ENCODE peak calls at places on chromosomes 16 and 17, in six cellular contexts. D, Y, S, R, K and C are unnamed samples.

GRCh38 chr16:49366669-49367068 is 6.9 kb upstream of the C16orf78 start:
- DNase-seq in R (no peak), D (no peak), Y (no peak), S (no peak), K (no peak), C (no peak)

GRCh38 chr17:57629470-57629869 is 115.6 kb downstream of the CCDC182 start:
- DNase-seq in Y (no peak), D (no peak), S (no peak), R (no peak), K (no peak), C (no peak)

GRCh38 chr16:27867122-27868110 is 196.1 kb downstream of the GSG1L start:
- DNase-seq in K (no peak), D (peak; percentile 74), Y (peak; percentile 92), S (peak; percentile 84), R (peak; percentile 53), C (no peak)

GRCh38 chr17:44758414-44759095 is at the start of gene ADAM11:
- DNase-seq in D (no peak), K (no peak), Y (peak; percentile 91), R (no peak), S (peak; percentile 56), C (no peak)

GRCh38 chr17:28216032-28216431 is 103.0 kb upstream of the TMEM97 start:
- DNase-seq in K (no peak), Y (no peak), R (no peak), S (no peak), D (no peak), C (no peak)

GRCh38 chr16:72467157-72467759 is 295.3 kb upstream of the PMFBP1 start:
- DNase-seq in D (no peak), K (no peak), S (peak; percentile 58), R (no peak), Y (peak; percentile 37), C (no peak)

GRCh38 chr16:86029131-86029741 is 130.3 kb downstream of the IRF8 start:
- DNase-seq in D (no peak), K (no peak), Y (no peak), R (peak; percentile 49), S (no peak), C (no peak)

GRCh38 chr16:84700518-84701277 is 898 bp downstream of the USP10 start:
- DNase-seq in Y (peak; percentile 37), D (no peak), R (no peak), K (no peak), S (peak; percentile 35), C (no peak)

GRCh38 chr16:48091077-48091476 is 64.7 kb downstream of the ABCC12 start:
- DNase-seq in R (no peak), K (no peak), S (no peak), D (no peak), Y (no peak), C (no peak)

GRCh38 chr17:33968350-33969044 is 286.6 kb upstream of the CCL2 start:
- DNase-seq in Y (no peak), S (no peak), R (no peak), D (no peak), K (no peak), C (no peak)

GRCh38 chr16:87129771-87130170 is 187.4 kb downstream of the C16orf95 start:
- DNase-seq in R (no peak), D (no peak), S (no peak), Y (no peak), K (no peak), C (no peak)

GRCh38 chr16:893360-893759 is 77.4 kb downstream of the LMF1 start:
- DNase-seq in S (no peak), D (no peak), R (no peak), K (no peak), Y (peak; percentile 55), C (no peak)

GRCh38 chr16:48949636-48950035 is 332.0 kb downstream of the CBLN1 start:
- DNase-seq in K (no peak), R (no peak), D (no peak), Y (no peak), S (no peak), C (no peak)

GRCh38 chr17:2137342-2138098 is 82.6 kb downstream of the HIC1 start:
- DNase-seq in K (no peak), Y (no peak), R (no peak), S (no peak), D (peak; percentile 72), C (no peak)

GRCh38 chr17:63173450-63173849 is 207.4 kb downstream of the TANC2 start:
- DNase-seq in S (no peak), K (no peak), Y (no peak), R (no peak), D (no peak), C (no peak)

GRCh38 chr16:67389911-67390815 is 3.1 kb downstream of the TPPP3 start:
- DNase-seq in Y (no peak), D (no peak), R (no peak), K (no peak), S (no peak), C (peak; percentile 70)

GRCh38 chr17:60327122-60327869 is 64.6 kb downstream of the USP32 start:
- DNase-seq in R (no peak), S (no peak), Y (peak; percentile 87), K (no peak), D (no peak), C (no peak)

GRCh38 chr16:11395949-11396240 is 50.6 kb downstream of the RMI2 start:
- DNase-seq in R (no peak), S (no peak), D (no peak), Y (no peak), K (no peak), C (no peak)

GRCh38 chr16:19804538-19805323 is 79.9 kb downstream of the GPRC5B start:
- DNase-seq in R (peak; percentile 77), D (peak; percentile 63), Y (no peak), S (no peak), K (no peak), C (peak; percentile 14)

GRCh38 chr16:67101301-67101675 is 8.5 kb upstream of the PHAF1 start:
- DNase-seq in D (no peak), K (no peak), R (no peak), Y (no peak), S (no peak), C (no peak)

GRCh38 chr16:57807252-57807967 is 5.1 kb upstream of the KIFC3 start:
- DNase-seq in D (no peak), K (no peak), S (no peak), R (no peak), Y (no peak), C (no peak)

GRCh38 chr17:76696763-76697701 is 13.7 kb downstream of the MXRA7 start:
- DNase-seq in K (no peak), R (no peak), Y (no peak), D (peak; percentile 88), S (no peak), C (no peak)

DNA sequence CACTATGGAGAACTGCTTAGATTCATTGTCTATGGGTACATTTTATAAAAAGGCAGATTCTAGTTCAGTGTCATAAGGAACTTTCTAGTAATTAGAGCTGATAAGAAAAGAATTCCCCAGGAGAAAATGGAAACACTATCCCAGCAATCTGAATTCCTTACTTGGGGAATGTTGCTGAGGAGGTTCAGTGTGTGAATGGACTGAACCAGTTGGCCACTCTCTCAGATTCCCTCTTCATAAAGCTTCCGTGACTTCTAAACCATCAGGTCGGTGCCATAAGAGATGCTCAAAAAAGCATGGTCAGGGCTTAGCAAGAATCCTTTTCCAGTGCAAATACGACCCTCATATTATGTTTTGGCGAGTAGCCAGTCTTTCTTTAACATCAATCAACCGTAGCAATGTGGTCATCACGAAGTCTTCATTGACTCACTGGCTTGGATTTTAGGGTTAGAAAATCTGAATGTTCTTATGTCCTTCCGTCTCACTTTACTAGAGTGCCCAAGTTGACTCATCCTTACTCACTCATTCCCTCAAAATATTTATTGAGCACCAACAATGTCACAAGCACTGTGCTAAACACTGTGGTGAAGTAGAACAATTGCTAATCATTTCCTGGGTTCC is 102.7 kb upstream of the HLF start:
- DNase-seq in R (no peak), Y (no peak), S (no peak), D (no peak), K (no peak), C (no peak)
- H3K27ac ChIP-seq in R (no peak overlapping the region), Y (peak overlapping the region; percentile 51), S (no peak overlapping the region), D (no peak overlapping the region), K (no peak overlapping the region), C (no peak overlapping the region)

GRCh38 chr16:50668368-50669008 is 12.6 kb downstream of the SNX20 start:
- DNase-seq in R (peak; percentile 56), K (no peak), S (no peak), D (no peak), Y (no peak), C (no peak)
- TF ChIP-seq CTCF in R (no peak), K (no peak), S (no peak), D (no peak), Y (no peak), C (no peak)

GRCh38 chr17:49991409-49991808 is 3.6 kb downstream of the DLX3 start:
- DNase-seq in S (no peak), R (no peak), Y (no peak), K (no peak), D (no peak), C (no peak)
- H3K27me3 ChIP-seq in S (peaks cover 99% of the 10 kb centered on the region), R (peaks cover 100% of the 10 kb centered on the region), Y (peaks cover 100% of the 10 kb centered on the region), K (no peaks in the 10 kb centered on the region), D (peaks cover 37% of the 10 kb centered on the region), C (peaks cover 12% of the 10 kb centered on the region)

GRCh38 chr17:50902768-50903353 is 36.7 kb upstream of the TOB1 start:
- DNase-seq in Y (no peak), R (no peak), D (no peak), S (no peak), K (no peak), C (no peak)

GRCh38 chr17:50905460-50905803 is 39.3 kb upstream of the TOB1 start:
- DNase-seq in K (no peak), Y (peak; percentile 71), D (no peak), S (no peak), R (peak; percentile 78), C (no peak)

GRCh38 chr17:50906443-50906842 is 40.3 kb upstream of the TOB1 start:
- DNase-seq in Y (no peak), R (no peak), S (no peak), K (no peak), D (no peak), C (no peak)

GRCh38 chr17:50904522-50905459 is 38.6 kb upstream of the TOB1 start:
- DNase-seq in K (no peak), S (no peak), D (no peak), R (peak; percentile 87), Y (peak; percentile 90), C (no peak)

DNA sequence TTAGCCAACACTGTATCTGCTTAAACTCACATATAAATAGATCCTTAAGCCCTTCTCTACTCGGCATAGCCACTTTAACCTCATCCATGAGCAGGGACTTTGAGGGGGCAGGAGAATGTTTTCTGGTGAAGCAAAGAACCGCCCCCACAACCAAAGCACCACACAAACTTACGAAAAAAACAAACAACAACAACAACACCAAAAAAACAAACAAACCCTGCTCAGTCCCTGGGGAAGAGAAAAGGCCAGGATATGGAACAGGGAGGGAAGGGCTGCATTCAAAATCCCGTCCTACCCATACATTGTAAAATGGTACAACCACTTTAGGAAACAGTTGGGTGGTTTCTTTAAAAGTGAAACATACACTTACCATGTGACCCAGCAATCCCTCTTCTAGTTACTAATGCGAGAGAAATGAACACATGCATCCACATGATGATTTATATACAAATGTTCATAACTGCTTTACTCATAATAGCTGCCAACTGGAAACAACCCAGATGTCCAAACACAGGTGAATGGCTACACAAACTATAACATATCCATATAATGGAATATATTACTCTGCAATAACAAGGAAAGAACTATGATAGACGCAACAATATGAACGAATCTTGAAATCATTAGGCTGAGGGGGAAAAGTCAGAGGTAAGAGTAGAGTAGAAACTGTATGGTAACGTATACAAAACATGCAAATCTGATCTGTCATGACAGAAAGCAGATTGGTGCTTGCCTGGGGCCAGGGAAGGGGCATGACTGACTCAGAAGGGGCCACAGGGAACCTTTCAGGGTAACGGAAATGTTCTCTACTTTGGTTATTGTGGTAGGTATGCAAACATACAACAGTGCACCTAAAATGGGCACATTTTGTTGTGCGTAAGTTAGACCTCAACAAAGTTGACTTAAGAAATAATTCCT is 37.7 kb upstream of the TOB1 start:
- DNase-seq in R (no peak), S (no peak), D (no peak), K (no peak), Y (no peak), C (no peak)
- H3K27ac ChIP-seq in R (peak overlapping the region; percentile 96), S (peak overlapping the region; percentile 81), D (no peak overlapping the region), K (peak overlapping the region; percentile 94), Y (peak overlapping the region; percentile 61), C (peak overlapping the region; percentile 95)